ENCODE peak calls at places on chromosomes 3 and 15, in nine cellular contexts. T, L, Y, D, Q, H, P, V and M are unnamed samples.

GRCh38 chr15:74345051-74345450 is 22.4 kb downstream of the CYP11A1 start:
- DNase-seq in T (no peak), L (peak), Y (peak), D (peak), Q (no peak), H (peak), P (no peak), V (peak), M (no peak)

GRCh38 chr3:72914383-72914782 is 26.5 kb downstream of the GXYLT2 start:
- DNase-seq in T (no peak), L (no peak), Y (no peak), D (no peak), Q (no peak), H (no peak), P (no peak), V (no peak), M (no peak)

GRCh38 chr3:107660316-107660976 is 137.7 kb downstream of the BBX start:
- DNase-seq in T (no peak), L (no peak), Y (no peak), D (no peak), Q (no peak), H (no peak), P (no peak), V (no peak), M (no peak)

GRCh38 chr15:75455982-75456531 is 4.6 kb upstream of the SIN3A start:
- DNase-seq in T (no peak), L (peak), Y (no peak), D (peak), Q (no peak), H (peak), P (no peak), V (peak), M (no peak)

GRCh38 chr15:77417642-77418041 is 2.3 kb downstream of the PEAK1 start:
- DNase-seq in T (no peak), L (no peak), Y (no peak), D (no peak), Q (no peak), H (no peak), P (no peak), V (peak), M (no peak)

GRCh38 chr15:76501726-76502125 is 165.2 kb downstream of the ISL2 start:
- DNase-seq in T (no peak), L (no peak), Y (no peak), D (no peak), Q (no peak), H (no peak), P (no peak), V (peak), M (no peak)

GRCh38 chr3:94115482-94115881 is 52.6 kb downstream of the NSUN3 start:
- DNase-seq in T (no peak), L (no peak), Y (no peak), D (peak), Q (no peak), H (no peak), P (peak), V (peak), M (no peak)

GRCh38 chr15:101368086-101368780 is 73.2 kb upstream of the SNRPA1 start:
- DNase-seq in T (peak), L (peak), Y (no peak), D (no peak), Q (no peak), H (no peak), P (no peak), V (no peak), M (peak)

GRCh38 chr3:10648181-10648580 is 142.8 kb upstream of the ATP2B2 start:
- DNase-seq in T (no peak), L (no peak), Y (no peak), D (no peak), Q (no peak), H (no peak), P (no peak), V (no peak), M (no peak)

GRCh38 chr15:64369078-64369607 is 12.1 kb downstream of the PCLAF start:
- DNase-seq in T (no peak), L (no peak), Y (no peak), D (peak), Q (no peak), H (no peak), P (no peak), V (no peak), M (no peak)

GRCh38 chr15:44157679-44158078 is 37.4 kb downstream of the FRMD5 start:
- DNase-seq in T (no peak), L (no peak), Y (no peak), D (peak), Q (no peak), H (no peak), P (peak), V (peak), M (no peak)

GRCh38 chr3:11551019-11551418 is 92.7 kb downstream of the VGLL4 start:
- DNase-seq in T (no peak), L (peak), Y (peak), D (no peak), Q (no peak), H (no peak), P (no peak), V (no peak), M (peak)

GRCh38 chr3:132723024-132723462 is 834 bp upstream of the NPHP3 start:
- DNase-seq in T (no peak), L (no peak), Y (no peak), D (no peak), Q (no peak), H (no peak), P (no peak), V (no peak), M (no peak)

GRCh38 chr3:31793040-31793439 is 188.0 kb downstream of the OSBPL10 start:
- DNase-seq in T (no peak), L (no peak), Y (no peak), D (peak), Q (no peak), H (no peak), P (no peak), V (no peak), M (no peak)

GRCh38 chr3:49296781-49297420 is 19.9 kb upstream of the C3orf62 start:
- DNase-seq in T (peak), L (peak), Y (peak), D (no peak), Q (peak), H (no peak), P (no peak), V (no peak), M (peak)

GRCh38 chr15:75982468-75982867 is 29.8 kb downstream of the NRG4 start:
- DNase-seq in T (no peak), L (no peak), Y (no peak), D (no peak), Q (no peak), H (no peak), P (no peak), V (no peak), M (no peak)

GRCh38 chr3:127691494-127691893 is 18.7 kb downstream of the ABTB1 start:
- DNase-seq in T (peak), L (no peak), Y (no peak), D (no peak), Q (no peak), H (peak), P (no peak), V (peak), M (no peak)

GRCh38 chr15:20351448-20351961 is 190.1 kb downstream of the GOLGA6L6 start:
- DNase-seq in T (no peak), L (no peak), Y (peak), D (no peak), Q (no peak), H (peak), P (no peak), V (no peak), M (no peak)

GRCh38 chr3:113534365-113534764 is 2.0 kb downstream of the SIDT1 start:
- DNase-seq in T (no peak), L (no peak), Y (no peak), D (no peak), Q (no peak), H (no peak), P (no peak), V (no peak), M (no peak)

GRCh38 chr3:59444676-59445075 is 394.9 kb upstream of the CFAP20DC start:
- DNase-seq in T (no peak), L (no peak), Y (no peak), D (no peak), Q (no peak), H (no peak), P (no peak), V (no peak), M (no peak)

GRCh38 chr3:50297896-50298725 is 1.1 kb downstream of the HYAL3 start:
- DNase-seq in T (no peak), L (peak), Y (peak), D (no peak), Q (no peak), H (no peak), P (no peak), V (no peak), M (peak)

GRCh38 chr15:29698030-29698701 is 124.1 kb downstream of the TJP1 start:
- DNase-seq in T (no peak), L (no peak), Y (no peak), D (peak), Q (no peak), H (no peak), P (peak), V (peak), M (no peak)

GRCh38 chr3:159829056-159829995 is 159.3 kb upstream of the IL12A start:
- DNase-seq in T (peak), L (peak), Y (peak), D (no peak), Q (no peak), H (no peak), P (no peak), V (peak), M (peak)

GRCh38 chr3:52223449-52224408 is 1.7 kb downstream of the TLR9 start:
- DNase-seq in T (no peak), L (no peak), Y (no peak), D (no peak), Q (no peak), H (peak), P (no peak), V (no peak), M (no peak)

GRCh38 chr3:14274999-14275961 is 96.7 kb downstream of the LSM3 start:
- DNase-seq in T (no peak), L (no peak), Y (no peak), D (no peak), Q (no peak), H (no peak), P (no peak), V (no peak), M (no peak)

GRCh38 chr3:193680220-193680619 is 87.2 kb downstream of the OPA1 start:
- DNase-seq in T (no peak), L (no peak), Y (no peak), D (peak), Q (no peak), H (no peak), P (no peak), V (peak), M (no peak)

GRCh38 chr3:170633573-170633972 is 47.7 kb upstream of the SLC7A14 start:
- DNase-seq in T (no peak), L (no peak), Y (no peak), D (no peak), Q (no peak), H (no peak), P (no peak), V (no peak), M (no peak)

DNA sequence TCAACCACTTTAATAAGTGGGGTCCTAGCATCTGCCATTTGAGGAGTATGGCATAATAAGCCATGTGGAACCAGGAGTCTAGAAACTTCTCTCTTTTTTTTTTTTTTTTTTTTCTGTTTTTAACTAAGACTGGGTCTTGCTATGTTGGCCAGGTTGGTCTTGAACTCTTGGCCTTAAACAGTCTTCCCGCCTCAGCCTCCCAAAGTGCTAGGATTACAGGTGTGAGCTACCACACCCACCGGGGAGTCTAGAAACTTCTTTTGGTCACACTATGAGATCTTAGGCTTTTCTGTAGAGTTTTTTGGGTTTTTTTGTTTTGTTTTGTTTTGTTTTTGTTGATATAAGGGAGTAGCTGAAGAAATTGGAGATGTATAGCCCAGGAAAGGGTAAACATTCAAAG is 52.9 kb downstream of the ZBTB38 start:
- DNase-seq in T (no peak), L (no peak), Y (no peak), D (no peak), Q (no peak), H (no peak), P (no peak), V (no peak), M (no peak)
- H3K27ac ChIP-seq in T (no peak), L (peak), Y (peak), D (peak), Q (no peak), H (no peak), P (no peak), V (peak), M (peak)

DNA sequence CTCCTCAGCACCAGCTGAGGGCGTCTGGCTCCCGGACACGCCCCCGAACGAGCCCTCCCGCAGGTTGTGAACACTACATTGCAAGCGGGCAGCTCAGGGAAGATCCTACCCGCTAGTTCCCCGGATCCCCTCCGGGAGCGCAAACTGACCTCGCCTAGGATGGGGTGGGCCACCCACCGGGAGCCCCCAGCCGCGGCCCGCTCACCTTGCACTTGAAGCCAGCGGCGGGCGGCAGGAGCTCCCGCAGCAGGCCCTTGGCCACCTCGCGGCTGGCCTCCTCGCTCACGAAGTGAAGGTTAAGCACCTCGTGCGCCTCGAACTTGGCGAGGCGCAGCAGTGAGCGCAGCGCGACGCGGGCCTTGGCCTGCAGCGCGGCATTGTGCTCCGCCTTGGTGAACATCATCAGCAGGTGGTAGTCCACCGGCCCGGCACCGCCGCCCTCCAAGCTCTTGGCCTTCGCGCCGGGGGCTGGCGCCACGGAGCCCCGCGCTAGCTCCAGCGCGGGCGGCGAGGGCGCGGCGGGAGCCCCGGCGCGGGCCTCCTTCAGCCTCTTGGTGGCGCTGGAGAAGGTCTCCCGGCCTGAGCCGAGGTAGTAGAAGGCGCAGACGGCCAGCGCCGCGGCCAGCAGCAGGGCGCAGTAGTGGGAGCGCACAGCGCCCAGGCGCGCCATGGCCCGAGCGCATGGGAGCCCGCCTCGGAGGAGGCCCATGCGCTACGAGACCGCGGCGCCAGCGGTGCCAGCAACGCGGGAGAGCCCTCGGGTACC is 426 bp downstream of the XXYLT1 start:
- DNase-seq in T (peak), L (peak), Y (peak), D (peak), Q (no peak), H (peak), P (no peak), V (peak), M (no peak)
- H3K27ac ChIP-seq in T (peak), L (peak), Y (peak), D (peak), Q (peak), H (peak), P (peak), V (peak), M (peak)

GRCh38 chr15:96261575-96262034 is 68.9 kb upstream of the NR2F2 start:
- DNase-seq in T (no peak), L (no peak), Y (no peak), D (no peak), Q (no peak), H (no peak), P (no peak), V (no peak), M (no peak)
- H3K27ac ChIP-seq in T (no peak), L (no peak), Y (peak), D (no peak), Q (peak), H (no peak), P (no peak), V (no peak), M (no peak)

GRCh38 chr3:97021778-97022177 is 207.4 kb downstream of the EPHA6 start:
- DNase-seq in T (no peak), L (no peak), Y (no peak), D (no peak), Q (no peak), H (no peak), P (no peak), V (no peak), M (no peak)
- H3K27ac ChIP-seq in T (no peak), L (no peak), Y (no peak), D (no peak), Q (no peak), H (no peak), P (no peak), V (no peak), M (no peak)

GRCh38 chr15:24857777-24858176 is 97.0 kb upstream of the SNRPN start:
- DNase-seq in T (no peak), L (no peak), Y (no peak), D (no peak), Q (no peak), H (no peak), P (no peak), V (peak), M (no peak)
- H3K27ac ChIP-seq in T (peak), L (no peak), Y (no peak), D (no peak), Q (no peak), H (no peak), P (no peak), V (no peak), M (peak)